ENCODE peak calls at places on chromosomes 13 and 19, in four cellular contexts. G is osteoblast, O is breast epithelium, T is right atrium auricular region. Y is an unnamed sample.
A peak's percentile ranks its signal among the peaks of the same experiment; 100 is the strongest.

GRCh38 chr19:409006-409514 is at the start of gene C2CD4C:
- DNase-seq in G (peak; percentile 92), O (no peak), T (no peak), Y (no peak)

GRCh38 chr13:50141660-50142010 is 126.4 kb downstream of the KCNRG start:
- DNase-seq in G (no peak), O (no peak), T (no peak), Y (no peak)

GRCh38 chr13:66617786-66618185 is 612.4 kb downstream of the PCDH9 start:
- DNase-seq in G (no peak), O (no peak), T (no peak), Y (no peak)

GRCh38 chr13:101979825-101980224 is 422.0 kb downstream of the FGF14 start:
- DNase-seq in G (no peak), O (no peak), T (no peak), Y (no peak)

GRCh38 chr13:80778302-80778701 is 437.4 kb upstream of the SPRY2 start:
- DNase-seq in G (no peak), O (no peak), T (no peak), Y (no peak)

GRCh38 chr19:14073232-14073924 is 792 bp downstream of the MISP3 start:
- DNase-seq in G (peak; percentile 96), O (peak; percentile 59), T (peak; percentile 71), Y (peak; percentile 90)

GRCh38 chr19:3868770-3869456 is at the start of gene ZFR2:
- DNase-seq in G (peak; percentile 76), O (no peak), T (no peak), Y (peak; percentile 95)

GRCh38 chr13:24328145-24328544 is 18.8 kb downstream of the C1QTNF9 start:
- DNase-seq in G (no peak), O (no peak), T (no peak), Y (no peak)

GRCh38 chr13:99995503-99996176 is 14.1 kb downstream of the ZIC2 start:
- DNase-seq in G (peak; percentile 61), O (no peak), T (no peak), Y (peak; percentile 65)

GRCh38 chr13:43782686-43783085 is 4.1 kb downstream of the ENOX1 start:
- DNase-seq in G (no peak), O (no peak), T (no peak), Y (no peak)

GRCh38 chr13:26585136-26585535 is 27.7 kb downstream of the WASF3 start:
- DNase-seq in G (no peak), O (no peak), T (no peak), Y (no peak)

GRCh38 chr19:56476671-56477428 is at the start of gene ZNF667:
- DNase-seq in G (peak; percentile 82), O (no peak), T (no peak), Y (peak; percentile 25)

GRCh38 chr13:43816401-43816889 is 29.7 kb upstream of the ENOX1 start:
- DNase-seq in G (no peak), O (no peak), T (no peak), Y (no peak)

GRCh38 chr13:42484396-42484795 is 89.6 kb upstream of the TNFSF11 start:
- DNase-seq in G (peak; percentile 72), O (no peak), T (no peak), Y (no peak)

GRCh38 chr19:12696366-12697335 is at the start of gene FBXW9:
- DNase-seq in G (peak; percentile 100), O (peak; percentile 96), T (peak; percentile 99), Y (peak; percentile 99)

GRCh38 chr13:91588541-91588940 is 190.1 kb downstream of the GPC5 start:
- DNase-seq in G (no peak), O (no peak), T (no peak), Y (no peak)

GRCh38 chr19:54436031-54436523 is 12.9 kb upstream of the LENG8 start:
- DNase-seq in G (peak; percentile 76), O (no peak), T (no peak), Y (peak; percentile 84)

GRCh38 chr19:28164214-28164613 is 1048.7 kb downstream of the UQCRFS1 start:
- DNase-seq in G (no peak), O (no peak), T (no peak), Y (no peak)

GRCh38 chr19:15331419-15332310 is 674 bp downstream of the BRD4 start:
- DNase-seq in G (peak; percentile 96), O (peak; percentile 39), T (no peak), Y (peak; percentile 93)

GRCh38 chr13:68347220-68347619 is 1117.1 kb upstream of the PCDH9 start:
- DNase-seq in G (no peak), O (no peak), T (no peak), Y (no peak)

GRCh38 chr13:22648325-22648758 is 532.4 kb upstream of the SGCG start:
- DNase-seq in G (no peak), O (no peak), T (no peak), Y (peak; percentile 39)

GRCh38 chr19:29724102-29724641 is 9.1 kb upstream of the C19orf12 start:
- DNase-seq in G (peak; percentile 74), O (no peak), T (no peak), Y (peak; percentile 81)

GRCh38 chr13:30871713-30872029 is 34.4 kb upstream of the MEDAG start:
- DNase-seq in G (no peak), O (no peak), T (no peak), Y (no peak)

GRCh38 chr19:6608950-6609349 is 18.0 kb upstream of the CD70 start:
- DNase-seq in G (peak; percentile 11), O (no peak), T (peak; percentile 54), Y (no peak)

GRCh38 chr13:52830946-52831345 is 17.5 kb downstream of the PCDH8 start:
- DNase-seq in G (no peak), O (no peak), T (no peak), Y (no peak)

GRCh38 chr19:2032296-2032941 is 16.9 kb upstream of the BTBD2 start:
- DNase-seq in G (peak; percentile 99), O (peak; percentile 99), T (peak; percentile 97), Y (peak; percentile 66)

GRCh38 chr13:31322025-31322424 is 122.2 kb downstream of the B3GLCT start:
- DNase-seq in G (no peak), O (no peak), T (peak; percentile 73), Y (no peak)

GRCh38 chr13:62209539-62209938 is 793.9 kb upstream of the PCDH20 start:
- DNase-seq in G (no peak), O (no peak), T (no peak), Y (no peak)

GRCh38 chr19:5968431-5969373 is 9.2 kb downstream of the RANBP3 start:
- DNase-seq in G (peak; percentile 70), O (no peak), T (no peak), Y (peak; percentile 58)

GRCh38 chr13:41565221-41565620 is 107.9 kb downstream of the RGCC start:
- DNase-seq in G (peak; percentile 95), O (no peak), T (no peak), Y (no peak)

DNA sequence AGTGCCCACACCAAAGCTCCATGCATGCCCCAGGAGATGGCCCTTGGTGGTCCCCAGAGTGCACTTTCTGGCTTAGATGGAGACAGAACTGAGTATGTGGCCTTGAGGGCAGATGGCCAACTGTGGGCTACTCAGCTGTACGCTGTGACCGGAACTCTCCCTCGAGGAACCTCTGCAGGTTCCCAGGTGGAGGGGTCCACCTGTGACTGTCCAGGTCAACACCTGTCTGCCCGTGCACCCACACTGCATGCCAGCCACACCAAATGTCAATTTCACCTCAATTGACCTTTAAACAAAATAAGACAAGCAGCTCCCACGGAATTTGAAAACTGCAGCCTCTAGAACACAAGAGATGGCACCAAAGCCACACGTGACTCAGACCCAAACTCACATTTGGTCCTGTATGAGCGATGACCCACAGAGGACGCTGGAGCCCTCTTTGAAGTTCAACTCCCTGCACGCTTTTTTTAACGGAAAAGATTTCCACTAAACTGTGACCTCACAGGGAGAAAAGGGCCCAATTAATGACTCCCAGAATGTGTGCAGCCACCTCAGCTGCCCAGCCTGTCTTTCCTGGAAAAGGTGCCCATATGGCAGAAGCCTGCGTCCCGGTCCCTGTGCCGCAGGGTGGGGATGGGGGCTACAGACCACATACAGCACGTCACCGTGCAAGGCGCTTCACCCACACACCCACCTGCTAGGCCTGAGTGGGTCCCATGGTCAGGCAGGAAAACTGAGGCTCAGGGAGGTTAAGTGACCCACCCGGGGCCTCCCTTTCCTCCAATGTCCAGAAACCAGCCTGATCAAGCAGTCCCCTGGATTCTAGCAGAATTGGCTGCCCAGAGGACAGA is 47.7 kb downstream of the KLF2 start:
- DNase-seq in G (no peak), O (no peak), T (no peak), Y (no peak)
- H3K4me3 ChIP-seq in G (no peak overlapping the region), O (no peak overlapping the region), T (no peak overlapping the region), Y (no peak overlapping the region)

DNA sequence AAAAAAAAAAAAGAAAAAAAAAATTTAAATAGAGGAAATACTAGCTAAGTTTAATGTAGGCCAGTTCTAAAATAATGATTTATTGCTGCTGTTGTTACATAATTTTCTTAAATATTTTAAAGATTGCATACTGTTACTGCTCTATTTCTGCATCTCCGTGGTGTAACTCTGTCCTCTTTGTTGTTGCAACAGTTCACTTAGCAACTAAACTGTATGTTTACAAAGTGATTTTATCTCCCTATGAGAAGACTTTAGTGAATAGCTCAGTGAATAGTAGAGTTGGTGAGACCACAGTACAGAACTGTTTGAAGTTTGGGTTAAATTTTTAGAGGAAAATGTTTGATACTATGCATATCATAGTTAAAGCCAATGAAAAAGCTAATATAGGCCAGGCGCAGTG is 19.4 kb downstream of the BRCA2 start:
- DNase-seq in G (no peak), O (no peak), T (no peak), Y (no peak)
- H3K36me3 ChIP-seq in G (peaks cover 17% of the 10 kb centered on the region), O (no peaks in the 10 kb centered on the region), T (no peaks in the 10 kb centered on the region), Y (peaks cover 2% of the 10 kb centered on the region)

DNA sequence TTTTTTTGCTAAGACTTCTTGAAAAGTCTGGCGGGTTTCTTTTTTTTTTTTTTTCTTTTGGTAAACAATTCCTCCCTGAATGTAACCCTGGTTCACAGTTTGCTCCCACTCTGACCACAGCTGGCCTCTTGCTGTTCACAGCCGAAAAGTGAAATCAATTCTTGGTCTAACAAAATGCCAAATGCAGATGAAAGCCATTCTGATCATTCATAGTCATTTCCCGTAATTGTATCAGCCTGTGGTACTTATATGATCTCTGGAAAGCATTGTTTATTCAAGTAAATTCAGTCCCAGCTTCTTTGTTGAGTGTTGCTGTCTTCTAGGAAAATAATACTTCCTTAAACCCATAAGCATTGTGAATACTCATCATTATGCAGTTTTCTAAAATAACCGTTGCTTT is 87.5 kb downstream of the MAB21L1 start:
- DNase-seq in G (no peak), O (no peak), T (no peak), Y (no peak)
- H3K4me3 ChIP-seq in G (peak overlapping the region; percentile 29), O (no peak overlapping the region), T (peak overlapping the region; percentile 1), Y (no peak overlapping the region)

DNA sequence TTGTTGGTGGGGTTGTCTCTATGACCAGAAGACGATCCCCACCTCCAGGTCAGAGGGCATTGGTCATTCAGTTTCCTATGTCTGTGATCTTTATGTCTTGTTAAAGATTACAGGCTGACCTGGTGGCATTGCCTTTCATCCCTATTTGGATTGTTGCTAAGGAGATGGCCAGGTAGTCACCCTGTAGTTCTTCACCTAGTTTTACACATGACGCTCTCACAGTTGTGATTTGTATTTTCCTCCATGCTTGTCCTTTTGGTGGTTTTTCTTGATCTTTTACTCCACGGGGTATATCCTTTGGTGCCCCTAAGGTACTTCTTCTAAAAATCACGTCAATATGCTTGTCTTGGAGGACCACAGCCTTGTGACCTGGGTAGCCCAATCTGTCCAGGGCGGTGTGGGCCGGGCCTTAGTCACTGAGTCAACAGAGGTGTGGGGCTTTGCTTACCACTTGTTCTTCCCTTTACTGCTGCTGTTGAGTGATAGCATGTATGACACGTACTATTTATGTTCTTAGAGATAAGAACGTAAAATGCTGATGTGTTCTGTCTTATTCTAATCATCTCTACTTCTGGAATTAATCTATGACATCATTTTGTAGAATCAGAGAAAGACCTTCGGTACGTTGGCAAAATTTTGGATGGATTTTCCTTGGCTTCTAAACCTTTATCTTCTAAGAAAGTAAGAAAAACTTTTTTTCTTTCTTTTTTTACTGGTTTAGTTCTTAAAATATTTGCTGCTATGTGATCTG is 20.1 kb downstream of the GPATCH1 start:
- DNase-seq in G (no peak), O (no peak), T (no peak), Y (no peak)
- H3K36me3 ChIP-seq in G (peaks cover 45% of the 10 kb centered on the region), O (peaks cover 8% of the 10 kb centered on the region), T (peaks cover 60% of the 10 kb centered on the region), Y (peaks cover 12% of the 10 kb centered on the region)